ENCODE peak calls at places on chromosome 15, in five cellular contexts. X is uterus, W is stomach, Q is right lobe of liver, A is IMR-90. Y is an unnamed sample. For H3K4me1, the result is how much of the 10 kb centered on the place peaks cover.

GRCh38 chr15:47674576-47675232 is 42.6 kb upstream of the SEMA6D start:
- DNase-seq in A (no peak), X (no peak), W (no peak), Q (no peak), Y (no peak)

GRCh38 chr15:90597477-90598052 is 67.8 kb downstream of the CRTC3 start:
- DNase-seq in X (no peak), Q (no peak), W (no peak), A (no peak), Y (no peak)

GRCh38 chr15:87871130-87871737 is 385.3 kb downstream of the NTRK3 start:
- DNase-seq in W (no peak), X (no peak), Q (no peak), A (peak), Y (no peak)

GRCh38 chr15:60179786-60180391 is 175.8 kb downstream of the FOXB1 start:
- DNase-seq in A (peak), X (no peak), Q (no peak), W (no peak), Y (peak)

GRCh38 chr15:88440021-88440420 is 27.2 kb downstream of the MRPL46 start:
- DNase-seq in X (no peak), Q (no peak), A (peak), W (no peak), Y (no peak)

GRCh38 chr15:74995779-74996765 is 709 bp downstream of the SCAMP5 start:
- DNase-seq in W (peak), A (no peak), X (no peak), Q (no peak), Y (no peak)

GRCh38 chr15:50685191-50685975 is 1.2 kb downstream of the TRPM7 start:
- DNase-seq in X (no peak), W (no peak), Q (no peak), A (peak), Y (no peak)

GRCh38 chr15:63013052-63013808 is 29.3 kb upstream of the TPM1 start:
- DNase-seq in W (no peak), X (no peak), Q (no peak), A (peak), Y (no peak)

GRCh38 chr15:82545002-82545401 is 4.7 kb upstream of the RPS17 start:
- DNase-seq in X (no peak), A (no peak), Q (no peak), W (no peak), Y (no peak)

GRCh38 chr15:84937144-84937543 is 44.5 kb upstream of the PDE8A start:
- DNase-seq in A (peak), X (no peak), Q (no peak), W (no peak), Y (no peak)

GRCh38 chr15:84079885-84080777 is 155.4 kb upstream of the GOLGA6L4 start:
- DNase-seq in W (peak), Q (peak), X (no peak), A (peak), Y (peak)

GRCh38 chr15:63887630-63888029 is 53.9 kb upstream of the HERC1 start:
- DNase-seq in Q (no peak), A (no peak), X (no peak), W (no peak), Y (no peak)

GRCh38 chr15:89368566-89369223 is 34.1 kb upstream of the POLG start:
- DNase-seq in W (no peak), Q (no peak), A (no peak), X (no peak), Y (no peak)

GRCh38 chr15:31954364-31954763 is 76.0 kb upstream of the CHRNA7 start:
- DNase-seq in A (no peak), X (no peak), Q (no peak), W (no peak), Y (no peak)

GRCh38 chr15:60760646-60761504 is 281.9 kb upstream of the ICE2 start:
- DNase-seq in X (no peak), W (no peak), A (peak), Q (no peak), Y (no peak)

GRCh38 chr15:81373996-81374395 is at the start of gene TMC3:
- DNase-seq in X (no peak), W (no peak), A (peak), Q (no peak), Y (no peak)

GRCh38 chr15:84818221-84819131 is 1.3 kb downstream of the ALPK3 start:
- DNase-seq in W (no peak), X (no peak), A (peak), Q (no peak), Y (no peak)

GRCh38 chr15:66619152-66619903 is 53.5 kb upstream of the LCTL start:
- DNase-seq in Q (peak), A (peak), X (peak), W (peak), Y (peak)

GRCh38 chr15:48946088-48946839 is 17.5 kb downstream of the SHC4 start:
- DNase-seq in A (peak), X (no peak), Q (no peak), W (no peak), Y (no peak)

GRCh38 chr15:39250460-39251186 is 330.3 kb upstream of the THBS1 start:
- DNase-seq in W (no peak), A (no peak), X (no peak), Q (no peak), Y (no peak)

GRCh38 chr15:92161039-92161670 is 232.5 kb upstream of the ST8SIA2 start:
- DNase-seq in A (no peak), W (no peak), X (no peak), Q (no peak), Y (no peak)

GRCh38 chr15:67735896-67736295 is 89.4 kb upstream of the SKOR1 start:
- DNase-seq in Q (no peak), A (no peak), X (no peak), W (no peak), Y (no peak)

GRCh38 chr15:90857883-90858443 is 10.4 kb upstream of the FURIN start:
- DNase-seq in A (no peak), W (no peak), Q (no peak), X (no peak), Y (no peak)

GRCh38 chr15:58369261-58369699 is 62.5 kb upstream of the LIPC start:
- DNase-seq in W (no peak), A (peak), X (no peak), Q (no peak), Y (no peak)

GRCh38 chr15:94164202-94164807 is 67.1 kb upstream of the MCTP2 start:
- DNase-seq in Q (peak), A (peak), X (peak), W (peak), Y (peak)

GRCh38 chr15:70797464-70797863 is 34.1 kb upstream of the UACA start:
- DNase-seq in A (no peak), Q (no peak), X (no peak), W (no peak), Y (no peak)

GRCh38 chr15:70801111-70801510 is 37.8 kb upstream of the UACA start:
- DNase-seq in W (no peak), X (no peak), Q (no peak), A (peak), Y (no peak)

GRCh38 chr15:70796516-70797310 is 33.4 kb upstream of the UACA start:
- DNase-seq in Q (no peak), W (no peak), X (no peak), A (no peak), Y (no peak)

GRCh38 chr15:70802629-70803028 is 39.3 kb upstream of the UACA start:
- DNase-seq in X (no peak), A (peak), W (no peak), Q (no peak), Y (no peak)

DNA sequence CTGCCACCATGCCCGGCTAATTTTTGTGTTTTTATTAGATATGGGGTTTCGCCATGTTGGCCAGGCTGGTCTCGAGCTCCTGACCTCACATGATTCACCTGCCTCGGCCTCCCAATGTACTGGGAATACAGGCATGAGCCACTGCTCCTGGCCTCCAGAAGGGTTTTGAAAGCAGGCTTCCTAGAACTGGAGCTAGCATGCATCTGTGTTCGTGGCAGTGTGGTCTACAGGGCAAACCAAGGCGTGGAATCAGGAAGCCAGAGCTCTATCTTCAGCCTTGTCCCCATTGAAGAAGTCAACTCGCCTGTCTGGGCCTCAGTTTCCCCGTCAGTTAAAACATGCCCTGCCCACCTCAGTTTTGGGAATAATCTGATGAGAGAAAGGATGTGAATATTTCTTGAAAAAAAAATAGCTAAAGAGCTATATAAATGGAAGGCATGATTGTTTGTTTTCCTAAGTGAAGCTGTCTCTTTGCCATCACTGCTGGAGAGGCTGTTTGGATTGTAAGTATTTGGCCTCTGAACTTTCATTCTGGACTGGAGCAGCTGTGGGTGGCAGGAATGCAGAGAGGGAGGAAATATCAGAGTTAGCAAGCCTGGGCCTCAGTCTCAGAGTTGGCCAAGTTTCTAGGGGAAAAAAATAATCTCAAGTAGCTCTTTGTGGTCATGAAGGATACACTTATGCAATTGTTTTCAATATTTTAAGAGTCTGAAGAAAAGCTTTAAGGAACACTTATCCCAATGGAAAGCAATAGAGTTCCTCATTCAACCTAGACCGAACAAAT is 36.5 kb upstream of the UACA start:
- DNase-seq in Q (peak), A (peak), X (no peak), W (peak), Y (peak)
- H3K27ac ChIP-seq in Q (peak), A (peak), X (peak), W (peak), Y (peak)

GRCh38 chr15:41660235-41661077 is at the start of gene MGA:
- DNase-seq in Q (peak), A (peak), W (peak), X (peak), Y (peak)
- TF ChIP-seq POLR2A in Q (peak), A (peak), W (no peak), X (peak), Y (peak)

GRCh38 chr15:56491110-56491722 is 26.3 kb upstream of the MNS1 start:
- DNase-seq in Q (peak), X (peak), A (peak), W (peak), Y (peak)
- H3K4me1 ChIP-seq in Q (under half), X (under half), A (under half), W (under half), Y (under half)

GRCh38 chr15:65535192-65535591 is 4.9 kb downstream of the HACD3 start:
- DNase-seq in X (no peak), Q (no peak), W (no peak), A (peak), Y (no peak)

GRCh38 chr15:65529754-65530317 is 427 bp upstream of the HACD3 start:
- DNase-seq in Q (no peak), A (no peak), W (no peak), X (no peak), Y (no peak)

GRCh38 chr15:65533057-65533752 is 2.9 kb downstream of the HACD3 start:
- DNase-seq in W (no peak), A (peak), Q (no peak), X (no peak), Y (no peak)

GRCh38 chr15:65530318-65531111 is at the start of gene HACD3:
- DNase-seq in X (peak), W (peak), A (peak), Q (peak), Y (peak)

DNA sequence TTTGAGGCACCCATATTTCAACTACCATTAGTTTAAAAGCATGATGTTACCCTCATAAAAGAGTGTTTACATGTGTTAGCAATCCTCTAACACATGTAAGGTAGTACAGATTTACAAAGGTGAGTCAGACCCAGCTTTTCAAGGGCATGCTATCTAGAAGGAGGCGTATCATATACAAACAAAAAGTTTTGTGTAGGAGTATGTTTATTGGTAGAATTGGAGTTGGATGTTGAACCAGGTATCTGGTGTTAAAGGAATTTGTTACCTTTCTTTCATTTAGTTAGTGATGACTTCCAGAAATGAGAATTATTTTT is 2.4 kb downstream of the HACD3 start:
- DNase-seq in A (peak), W (no peak), Q (no peak), X (no peak), Y (no peak)
- H3K27ac ChIP-seq in A (no peak), W (no peak), Q (no peak), X (no peak), Y (peak)

DNA sequence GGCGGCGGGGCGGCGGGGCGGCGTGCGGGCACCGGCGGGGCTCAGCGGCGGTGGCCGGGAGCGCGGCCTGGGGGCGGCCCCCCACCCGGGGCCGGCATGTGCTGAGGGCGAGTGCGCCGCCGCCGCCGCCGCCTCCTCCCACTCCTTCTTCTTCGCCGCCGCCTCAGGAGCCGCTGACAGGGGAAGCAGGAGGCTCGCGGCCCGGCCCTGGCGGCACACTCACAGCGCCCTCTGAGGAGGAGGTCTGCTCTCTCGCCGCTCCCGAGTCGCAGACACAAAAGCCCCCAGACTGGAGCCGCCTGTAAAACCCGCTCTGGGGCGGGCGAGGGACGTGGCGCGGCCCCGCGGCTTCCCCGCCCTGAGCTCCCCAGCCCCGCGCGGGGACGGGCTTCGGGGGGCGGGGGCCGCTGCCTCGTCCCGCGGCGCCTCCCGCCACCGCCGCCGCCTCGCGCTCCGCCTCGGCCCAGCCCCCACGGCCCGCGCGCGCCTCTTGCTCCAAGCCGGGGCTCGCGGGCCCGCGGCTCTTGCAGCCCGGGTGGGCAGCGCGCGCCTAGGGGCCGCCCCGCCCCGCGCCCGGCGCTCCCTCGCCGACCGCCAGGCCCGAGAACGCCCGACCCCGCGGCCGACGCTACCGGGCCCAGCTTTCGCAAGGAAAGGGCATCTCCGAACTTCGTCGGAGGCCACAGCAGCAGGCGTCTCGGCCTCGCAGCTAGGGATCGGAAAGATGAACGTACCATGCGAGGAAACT is at the start of gene PYGO1:
- DNase-seq in W (peak), Q (no peak), A (peak), X (peak), Y (peak)
- TF ChIP-seq POLR2A in W (no peak), Q (no peak), A (peak), X (no peak), Y (no peak)

GRCh38 chr15:73923488-73924164 is 2.6 kb upstream of the LOXL1 start:
- DNase-seq in W (no peak), A (no peak), X (no peak), Q (no peak), Y (no peak)

GRCh38 chr15:73919706-73920105 is 6.6 kb upstream of the LOXL1 start:
- DNase-seq in A (no peak), W (no peak), Q (no peak), X (no peak), Y (no peak)

GRCh38 chr15:73923156-73923487 is 3.1 kb upstream of the LOXL1 start:
- DNase-seq in Q (no peak), X (no peak), A (no peak), W (no peak), Y (no peak)

GRCh38 chr15:73922186-73923151 is 3.8 kb upstream of the LOXL1 start:
- DNase-seq in A (peak), Q (no peak), W (no peak), X (peak), Y (no peak)

GRCh38 chr15:73921257-73921890 is 4.9 kb upstream of the LOXL1 start:
- DNase-seq in A (no peak), X (no peak), Q (no peak), W (no peak), Y (no peak)
- H3K4me1 ChIP-seq in A (under half), X (under half), Q (under half), W (half or more), Y (under half)

GRCh38 chr15:51799174-51799907 is 30.1 kb upstream of the TMOD3 start:
- DNase-seq in Q (no peak), X (no peak), A (no peak), W (no peak), Y (no peak)
- H3K27ac ChIP-seq in Q (no peak), X (no peak), A (no peak), W (no peak), Y (no peak)

GRCh38 chr15:78921517-78921916 is 23.3 kb downstream of the CTSH start:
- DNase-seq in A (no peak), W (no peak), Q (no peak), X (no peak), Y (no peak)
- TF ChIP-seq POLR2A in A (no peak), W (no peak), Q (no peak), X (no peak), Y (no peak)

GRCh38 chr15:33639968-33640367 is 328.3 kb upstream of the CHRM5 start:
- DNase-seq in A (no peak), X (no peak), W (no peak), Q (no peak), Y (no peak)

GRCh38 chr15:33641069-33641468 is 327.2 kb upstream of the CHRM5 start:
- DNase-seq in A (no peak), X (no peak), W (no peak), Q (no peak), Y (no peak)

GRCh38 chr15:33639051-33639450 is 328.3 kb downstream of the RYR3 start:
- DNase-seq in X (no peak), Q (no peak), W (no peak), A (no peak), Y (no peak)

GRCh38 chr15:33636234-33636633 is 325.5 kb downstream of the RYR3 start:
- DNase-seq in X (no peak), A (no peak), W (no peak), Q (no peak), Y (no peak)

GRCh38 chr15:33638439-33638838 is 327.7 kb downstream of the RYR3 start:
- DNase-seq in A (no peak), X (no peak), Q (no peak), W (no peak), Y (no peak)
- H3K4me1 ChIP-seq in A (under half), X (under half), Q (under half), W (under half), Y (under half)